ENCODE peak calls at places on chromosomes 13 and 19, in ten cellular contexts. U is CD8-positive, alpha-beta T cell; Y is retinal pigment epithelial cell; R is brain microvascular endothelial cell; J is uterus; P is fibroblast of the aortic adventitia; D is choroid plexus epithelial cell; N is esophagus squamous epithelium; L is astrocyte of the cerebellum; I is fibroblast of lung. K is an unnamed sample.
A peak's percentile ranks its signal among the peaks of the same experiment; 100 is the strongest.

GRCh38 chr13:64782459-64782858 is 2447.7 kb downstream of the PCDH9 start:
- DNase-seq in U (no peak), Y (no peak), R (no peak), J (no peak), P (no peak), D (no peak), N (no peak), L (no peak), I (no peak), K (no peak)

GRCh38 chr13:66835040-66835628 is 395.0 kb downstream of the PCDH9 start:
- DNase-seq in U (no peak), Y (peak; percentile 20), R (peak; percentile 39), J (peak; percentile 28), P (peak; percentile 19), D (peak; percentile 82), N (no peak), L (peak; percentile 66), I (peak; percentile 58), K (peak; percentile 67)

GRCh38 chr19:10454267-10454666 is 33.9 kb downstream of the PDE4A start:
- DNase-seq in U (no peak), Y (no peak), R (no peak), J (no peak), P (no peak), D (peak; percentile 41), N (no peak), L (no peak), I (no peak), K (no peak)

GRCh38 chr19:4343056-4343844 is at the start of gene MPND:
- DNase-seq in U (peak; percentile 93), Y (peak; percentile 43), R (peak; percentile 63), J (peak; percentile 87), P (peak; percentile 63), D (peak; percentile 81), N (peak; percentile 63), L (peak; percentile 29), I (peak; percentile 70), K (peak; percentile 83)

GRCh38 chr13:45681101-45681500 is 21.0 kb upstream of the CBY2 start:
- DNase-seq in U (no peak), Y (peak; percentile 17), R (no peak), J (no peak), P (no peak), D (no peak), N (no peak), L (no peak), I (no peak), K (peak; percentile 29)

GRCh38 chr13:49436890-49437289 is 7.0 kb downstream of the CAB39L start:
- DNase-seq in U (no peak), Y (no peak), R (peak; percentile 31), J (peak; percentile 43), P (peak; percentile 86), D (peak; percentile 81), N (no peak), L (no peak), I (peak; percentile 82), K (peak; percentile 65)

GRCh38 chr13:112144616-112145220 is 77.8 kb downstream of the SOX1 start:
- DNase-seq in U (no peak), Y (no peak), R (no peak), J (no peak), P (no peak), D (no peak), N (no peak), L (no peak), I (no peak), K (no peak)

GRCh38 chr13:71290963-71291937 is 575.8 kb downstream of the DACH1 start:
- DNase-seq in U (peak; percentile 25), Y (no peak), R (peak; percentile 11), J (peak; percentile 26), P (peak; percentile 11), D (peak; percentile 46), N (no peak), L (no peak), I (peak; percentile 11), K (no peak)

GRCh38 chr19:40689339-40690049 is 957 bp downstream of the NUMBL start:
- DNase-seq in U (no peak), Y (no peak), R (peak; percentile 20), J (no peak), P (peak; percentile 15), D (no peak), N (no peak), L (no peak), I (peak; percentile 21), K (no peak)

GRCh38 chr19:46828484-46828883 is 22.2 kb downstream of the AP2S1 start:
- DNase-seq in U (no peak), Y (no peak), R (no peak), J (no peak), P (no peak), D (no peak), N (no peak), L (no peak), I (peak; percentile 30), K (peak; percentile 22)

GRCh38 chr13:50485979-50486935 is 357.2 kb downstream of the DLEU7 start:
- DNase-seq in U (no peak), Y (no peak), R (peak; percentile 81), J (no peak), P (peak; percentile 84), D (peak; percentile 79), N (no peak), L (no peak), I (peak; percentile 57), K (peak; percentile 66)

GRCh38 chr19:8571006-8571411 is 6.2 kb downstream of the MYO1F start:
- DNase-seq in U (peak; percentile 77), Y (no peak), R (peak; percentile 56), J (no peak), P (no peak), D (peak; percentile 73), N (no peak), L (no peak), I (peak; percentile 20), K (peak; percentile 48)

GRCh38 chr13:102698649-102698980 is 3.8 kb upstream of the METTL21C start:
- DNase-seq in U (no peak), Y (no peak), R (no peak), J (no peak), P (no peak), D (no peak), N (no peak), L (no peak), I (no peak), K (no peak)

GRCh38 chr13:102697264-102697663 is 2.4 kb upstream of the METTL21C start:
- DNase-seq in U (no peak), Y (no peak), R (no peak), J (no peak), P (no peak), D (no peak), N (no peak), L (no peak), I (no peak), K (no peak)

GRCh38 chr13:102697929-102698648 is 3.2 kb upstream of the METTL21C start:
- DNase-seq in U (no peak), Y (no peak), R (peak; percentile 53), J (no peak), P (no peak), D (peak; percentile 43), N (no peak), L (no peak), I (no peak), K (no peak)

GRCh38 chr13:102694944-102695343 is at the start of gene METTL21C:
- DNase-seq in U (no peak), Y (no peak), R (no peak), J (no peak), P (no peak), D (no peak), N (no peak), L (no peak), I (no peak), K (no peak)

GRCh38 chr13:102696465-102696864 is 1.6 kb upstream of the METTL21C start:
- DNase-seq in U (no peak), Y (no peak), R (no peak), J (no peak), P (no peak), D (no peak), N (no peak), L (no peak), I (no peak), K (no peak)
- TF ChIP-seq CTCF in U (no peak), Y (no peak), R (no peak), J (no peak), P (no peak), D (no peak), N (no peak), L (no peak), I (no peak), K (no peak)

DNA sequence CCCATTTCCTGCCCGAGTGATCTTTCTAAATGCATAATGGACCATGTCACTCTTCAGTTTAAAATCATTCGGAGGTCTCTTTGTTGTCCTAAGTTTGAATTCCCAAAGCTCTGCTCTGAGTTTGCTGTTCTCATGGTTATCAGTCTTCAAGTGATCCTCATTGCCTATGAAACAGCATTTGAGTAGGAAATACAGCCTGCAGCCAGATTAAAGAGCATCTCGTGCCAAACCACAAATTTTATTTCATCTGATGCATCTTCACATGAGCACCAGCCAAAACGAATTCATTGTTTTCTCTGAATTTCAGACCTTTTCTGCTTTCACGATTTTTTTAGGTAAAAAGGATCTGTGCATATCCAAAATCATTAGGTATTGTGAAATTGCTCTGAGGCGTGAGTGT is 299.6 kb downstream of the TDRD3 start:
- DNase-seq in U (no peak), Y (no peak), R (no peak), J (no peak), P (no peak), D (no peak), N (no peak), L (no peak), I (no peak), K (no peak)
- H3K4me3 ChIP-seq in U (no peak overlapping the region), Y (no peak overlapping the region), R (no peak overlapping the region), J (no peak overlapping the region), P (no peak overlapping the region), D (no peak overlapping the region), N (no peak overlapping the region), L (no peak overlapping the region), I (no peak overlapping the region), K (no peak overlapping the region)

GRCh38 chr19:49812997-49813861 is at the start of gene FUZ:
- DNase-seq in U (peak; percentile 93), Y (peak; percentile 97), R (peak; percentile 99), J (peak; percentile 98), P (peak; percentile 99), D (peak; percentile 99), N (peak; percentile 85), L (peak; percentile 98), I (peak; percentile 99), K (peak; percentile 99)
- TF ChIP-seq CTCF in U (no peak), Y (peak; percentile 45), R (peak; percentile 59), J (peak; percentile 57), P (peak; percentile 32), D (peak; percentile 60), N (peak; percentile 27), L (peak; percentile 42), I (peak; percentile 29), K (peak; percentile 41)

DNA sequence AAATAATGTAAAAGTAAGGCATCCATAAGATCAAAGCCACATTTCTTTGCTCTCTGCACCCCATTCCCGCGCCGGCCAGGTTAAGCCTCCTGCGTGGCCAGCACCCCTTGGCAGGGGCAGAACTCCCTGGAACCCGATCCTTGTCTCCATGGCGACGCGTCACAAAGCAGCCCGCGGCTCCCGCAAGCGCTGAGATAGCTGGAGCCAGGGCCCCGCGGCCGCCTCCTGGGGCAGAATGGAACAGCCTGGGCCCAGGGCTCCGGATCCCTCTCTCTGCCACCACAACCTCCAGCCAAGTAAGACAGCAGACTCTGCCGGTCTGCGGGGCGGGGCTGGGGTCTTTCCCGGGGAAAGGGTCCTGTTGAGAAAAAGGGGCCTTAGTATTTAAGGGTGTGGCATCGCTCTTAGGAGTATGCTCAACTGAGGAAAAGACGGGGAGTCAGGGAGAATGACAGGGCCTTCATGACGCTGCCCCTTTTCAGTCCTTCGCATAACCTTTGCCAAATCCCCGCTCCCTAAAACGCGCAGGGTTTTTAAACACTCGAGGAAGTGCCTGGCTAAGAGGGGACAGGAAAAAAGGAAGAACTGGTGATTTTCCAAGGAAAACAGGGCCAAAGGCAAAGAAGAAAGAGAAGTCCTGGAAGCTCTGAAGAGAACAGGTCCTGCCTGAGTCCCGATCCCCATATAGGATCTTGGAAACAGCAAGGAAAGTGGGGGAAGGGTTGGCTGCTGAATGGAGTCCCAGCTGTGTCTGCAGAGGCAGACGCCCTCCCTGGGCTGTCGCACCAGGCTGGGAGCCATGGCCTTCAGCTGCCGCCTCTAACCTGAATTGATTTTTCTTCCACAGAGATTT is at the start of gene TEX26:
- DNase-seq in U (no peak), Y (no peak), R (peak; percentile 52), J (no peak), P (no peak), D (peak; percentile 54), N (no peak), L (no peak), I (peak; percentile 30), K (peak; percentile 38)
- H3K4me3 ChIP-seq in U (no peak within 1 kb of the TSS), Y (peak within 1 kb of the TSS; percentile 19), R (peak within 1 kb of the TSS; percentile 41), J (no peak within 1 kb of the TSS), P (no peak within 1 kb of the TSS), D (peak within 1 kb of the TSS; percentile 48), N (no peak within 1 kb of the TSS), L (peak within 1 kb of the TSS; percentile 9), I (no peak within 1 kb of the TSS), K (no peak within 1 kb of the TSS)

K was measured in astrocyte of the spinal cord.